ENCODE peak calls at places on chromosomes 11 and 22, in six cellular contexts. O, U, D, P, H and M are unnamed samples.

GRCh38 chr22:36277482-36278291 is 24.8 kb downstream of the APOL1 start:
- DNase-seq in O (peak; percentile 83), U (peak; percentile 23), D (peak; percentile 64), P (peak; percentile 63), H (peak; percentile 56), M (peak; percentile 80)

GRCh38 chr22:46686221-46686872 is 51.7 kb downstream of the CERK start:
- DNase-seq in O (no peak), U (no peak), D (no peak), P (no peak), H (no peak), M (no peak)

GRCh38 chr22:46050916-46051614 is 74.1 kb upstream of the WNT7B start:
- DNase-seq in O (no peak), U (peak; percentile 9), D (no peak), P (peak; percentile 20), H (no peak), M (no peak)

GRCh38 chr11:777288-778255 is at the start of gene GATD1:
- DNase-seq in O (peak; percentile 94), U (peak; percentile 82), D (peak; percentile 97), P (peak; percentile 95), H (peak; percentile 75), M (peak; percentile 100)

GRCh38 chr11:133929401-133930052 is 27.2 kb downstream of the IGSF9B start:
- DNase-seq in O (no peak), U (no peak), D (no peak), P (no peak), H (no peak), M (no peak)

GRCh38 chr11:94884322-94884721 is 89.0 kb downstream of the CWC15 start:
- DNase-seq in O (no peak), U (no peak), D (no peak), P (no peak), H (no peak), M (peak; percentile 5)

GRCh38 chr11:76141901-76142300 is 64.4 kb downstream of the WNT11 start:
- DNase-seq in O (no peak), U (no peak), D (no peak), P (no peak), H (peak; percentile 5), M (no peak)

GRCh38 chr11:1520209-1520986 is 33.8 kb upstream of the MOB2 start:
- DNase-seq in O (no peak), U (no peak), D (no peak), P (no peak), H (no peak), M (no peak)

GRCh38 chr11:59753650-59754493 is 1.3 kb upstream of the STX3 start:
- DNase-seq in O (peak; percentile 92), U (peak; percentile 81), D (peak; percentile 86), P (peak; percentile 90), H (peak; percentile 63), M (peak; percentile 90)

GRCh38 chr11:120331301-120331966 is 4.8 kb upstream of the ARHGEF12 start:
- DNase-seq in O (no peak), U (no peak), D (no peak), P (no peak), H (peak; percentile 91), M (no peak)

GRCh38 chr11:117824571-117825537 is at the start of gene FXYD2:
- DNase-seq in O (no peak), U (no peak), D (no peak), P (no peak), H (no peak), M (no peak)

GRCh38 chr11:129279326-129280026 is 87.4 kb upstream of the ARHGAP32 start:
- DNase-seq in O (peak; percentile 50), U (peak; percentile 53), D (peak; percentile 84), P (peak; percentile 90), H (peak; percentile 67), M (peak; percentile 47)

GRCh38 chr11:115911656-115912055 is 407.4 kb upstream of the CADM1 start:
- DNase-seq in O (no peak), U (no peak), D (no peak), P (no peak), H (no peak), M (no peak)

GRCh38 chr22:40838486-40838885 is 18.0 kb downstream of the ST13 start:
- DNase-seq in O (no peak), U (no peak), D (no peak), P (no peak), H (no peak), M (no peak)

GRCh38 chr22:32255726-32256125 is 579 bp upstream of the SLC5A4 start:
- DNase-seq in O (peak; percentile 3), U (no peak), D (no peak), P (no peak), H (no peak), M (no peak)

GRCh38 chr11:123181075-123181474 is 14.0 kb downstream of the CLMP start:
- DNase-seq in O (no peak), U (no peak), D (no peak), P (no peak), H (no peak), M (no peak)

GRCh38 chr11:31645747-31646146 is 136.2 kb downstream of the ELP4 start:
- DNase-seq in O (no peak), U (no peak), D (no peak), P (no peak), H (peak; percentile 88), M (no peak)

GRCh38 chr11:87203907-87204602 is 166.3 kb downstream of the TMEM135 start:
- DNase-seq in O (no peak), U (no peak), D (no peak), P (no peak), H (no peak), M (no peak)

GRCh38 chr11:22189660-22190059 is 3.2 kb upstream of the ANO5 start:
- DNase-seq in O (no peak), U (no peak), D (no peak), P (no peak), H (no peak), M (no peak)

GRCh38 chr11:22190827-22191463 is 1.9 kb upstream of the ANO5 start:
- DNase-seq in O (no peak), U (no peak), D (no peak), P (no peak), H (no peak), M (no peak)

GRCh38 chr11:22192642-22193347 is at the start of gene ANO5:
- DNase-seq in O (no peak), U (peak; percentile 14), D (peak; percentile 66), P (peak; percentile 88), H (no peak), M (peak; percentile 70)

GRCh38 chr11:22193348-22194051 is 615 bp downstream of the ANO5 start:
- DNase-seq in O (no peak), U (no peak), D (peak; percentile 38), P (peak; percentile 45), H (no peak), M (peak; percentile 30)

DNA sequence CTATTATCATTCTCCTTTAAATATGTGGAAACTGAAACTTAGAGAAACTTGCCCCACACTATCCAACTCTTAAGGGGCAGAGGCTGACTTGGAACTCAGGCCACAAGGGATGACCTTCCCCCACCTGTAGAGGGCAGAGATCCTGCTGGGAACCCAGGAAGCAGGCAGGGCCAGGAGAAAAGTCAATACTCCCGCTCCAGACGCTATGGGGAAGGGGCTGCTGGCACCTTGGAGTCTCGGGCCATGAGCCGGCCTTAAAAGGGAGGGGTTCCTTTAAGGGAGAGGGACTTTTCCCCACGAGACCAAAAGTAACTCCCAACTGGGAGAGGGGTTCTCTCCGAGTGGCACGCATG is 620 bp upstream of the ANO5 start:
- DNase-seq in O (no peak), U (no peak), D (peak; percentile 24), P (peak; percentile 43), H (no peak), M (peak; percentile 18)
- TF ChIP-seq CTCF in O (no peak), U (no peak), D (no peak), P (peak; percentile 10), H (no peak), M (peak; percentile 31)

GRCh38 chr22:18023509-18024275 is 669 bp downstream of the MICAL3 start:
- DNase-seq in O (peak; percentile 26), U (peak; percentile 62), D (peak; percentile 48), P (peak; percentile 83), H (peak; percentile 85), M (peak; percentile 59)
- TF ChIP-seq CTCF in O (no peak), U (no peak), D (no peak), P (no peak), H (no peak), M (no peak)

DNA sequence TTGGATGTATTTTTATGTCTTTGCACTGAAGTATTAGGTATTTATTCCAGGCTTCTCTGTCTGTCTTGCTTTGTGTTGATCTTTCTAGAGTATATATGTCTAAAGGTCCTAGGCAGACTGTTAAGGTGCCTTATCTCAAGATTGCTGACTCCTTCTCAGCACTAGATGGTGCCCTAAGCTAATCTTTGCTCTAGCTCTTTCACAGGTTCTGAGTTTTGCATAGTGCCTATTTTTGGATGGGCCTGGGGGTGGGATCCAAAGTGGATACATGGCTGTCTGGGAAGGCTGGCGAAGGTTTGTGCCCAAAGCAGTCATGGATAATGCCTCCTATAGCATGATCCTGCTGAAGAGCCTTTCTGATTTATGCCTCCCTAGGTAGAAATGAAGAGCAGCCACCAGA is 154.9 kb downstream of the TRPC6 start:
- DNase-seq in O (no peak), U (no peak), D (no peak), P (no peak), H (peak; percentile 54), M (no peak)
- TF ChIP-seq CTCF in O (no peak), U (no peak), D (peak; percentile 16), P (peak; percentile 27), H (peak; percentile 63), M (no peak)

GRCh38 chr22:30866811-30867271 is 101.7 kb downstream of the MORC2 start:
- DNase-seq in O (peak; percentile 8), U (no peak), D (no peak), P (no peak), H (no peak), M (no peak)
- TF ChIP-seq CTCF in O (no peak), U (no peak), D (no peak), P (no peak), H (peak; percentile 17), M (no peak)

GRCh38 chr22:30444632-30445437 is 19.3 kb downstream of the MTFP1 start:
- DNase-seq in O (peak; percentile 80), U (no peak), D (peak; percentile 82), P (no peak), H (peak; percentile 52), M (peak; percentile 86)

GRCh38 chr22:30441088-30441487 is 15.5 kb downstream of the MTFP1 start:
- DNase-seq in O (no peak), U (no peak), D (no peak), P (no peak), H (no peak), M (no peak)

GRCh38 chr22:30439836-30440235 is 14.3 kb downstream of the MTFP1 start:
- DNase-seq in O (no peak), U (no peak), D (no peak), P (no peak), H (no peak), M (no peak)

DNA sequence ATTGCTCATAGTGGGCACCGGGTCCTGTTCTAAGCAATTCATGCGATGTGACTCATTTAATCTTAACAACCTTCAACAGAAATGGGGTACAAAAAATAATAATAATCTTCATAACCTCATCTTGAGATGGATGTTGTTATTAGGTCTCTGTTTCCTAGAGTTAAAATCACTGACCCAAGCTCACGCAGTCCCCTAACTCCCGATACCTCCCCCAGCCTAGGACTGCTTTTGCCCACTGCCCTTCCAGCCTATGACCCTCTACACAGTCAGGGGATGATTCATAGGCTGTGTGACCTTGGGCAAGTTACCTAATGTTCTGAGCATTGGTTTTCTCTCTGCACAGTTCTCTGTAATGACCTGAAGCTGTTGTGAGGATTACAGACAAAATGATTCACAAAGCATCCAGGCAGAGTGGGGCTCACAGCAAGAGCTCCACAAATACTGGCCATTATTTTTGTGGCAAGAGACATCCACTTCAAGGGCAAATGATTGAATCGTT is 19.9 kb downstream of the MTFP1 start:
- DNase-seq in O (no peak), U (no peak), D (no peak), P (no peak), H (peak; percentile 39), M (no peak)
- TF ChIP-seq CTCF in O (peak; percentile 11), U (no peak), D (peak; percentile 21), P (no peak), H (no peak), M (no peak)